ENCODE peak calls at places on chromosomes 4 and X, in five cellular contexts. H, A, Q, P and C are unnamed samples.

GRCh38 chr4:172858731-172859230 is 309.8 kb upstream of the GALNT7 start:
- DNase-seq in A (no peak), Q (no peak), P (no peak), H (no peak), C (no peak)

GRCh38 chr4:85968945-85969830 is 390.7 kb downstream of the MAPK10 start:
- DNase-seq in P (peak; percentile 26), A (no peak), Q (no peak), H (no peak), C (no peak)

GRCh38 chr4:3307486-3307885 is 14.7 kb downstream of the RGS12 start:
- DNase-seq in H (no peak), Q (no peak), A (no peak), P (no peak), C (no peak)

GRCh38 chr4:183507928-183508327 is 3.1 kb downstream of the ING2 start:
- DNase-seq in P (no peak), Q (no peak), A (no peak), H (no peak), C (no peak)

GRCh38 chr4:128574706-128575105 is 234.8 kb upstream of the JADE1 start:
- DNase-seq in Q (no peak), H (peak; percentile 49), A (peak; percentile 40), P (peak; percentile 89), C (no peak)

GRCh38 chrX:153492543-153492942 is 2.2 kb upstream of the BGN start:
- DNase-seq in A (no peak), H (no peak), P (no peak), Q (no peak), C (no peak)

GRCh38 chrX:148441387-148441786 is 59.0 kb upstream of the AFF2 start:
- DNase-seq in H (no peak), P (no peak), Q (no peak), A (no peak), C (no peak)

GRCh38 chr4:159268607-159269006 is 165.7 kb downstream of the RAPGEF2 start:
- DNase-seq in A (no peak), H (no peak), P (no peak), Q (no peak), C (no peak)

GRCh38 chrX:105136786-105137185 is 83.7 kb downstream of the TEX13A start:
- DNase-seq in P (no peak), H (no peak), A (no peak), Q (no peak), C (no peak)

GRCh38 chr4:99356992-99357391 is 4.4 kb upstream of the ADH1C start:
- DNase-seq in P (peak; percentile 0), Q (no peak), H (no peak), A (no peak), C (no peak)

GRCh38 chr4:99349338-99349737 is 3.2 kb downstream of the ADH1C start:
- DNase-seq in A (no peak), P (no peak), Q (no peak), H (no peak), C (no peak)

GRCh38 chr4:99351487-99351886 is 1.1 kb downstream of the ADH1C start:
- DNase-seq in Q (no peak), P (no peak), H (no peak), A (no peak), C (no peak)

GRCh38 chr4:99352602-99353580 is at the start of gene ADH1C:
- DNase-seq in P (no peak), H (no peak), Q (no peak), A (no peak), C (no peak)
- H3K4me3 ChIP-seq in P (no peak within 1 kb of the TSS), H (peak within 1 kb of the TSS; percentile 45), Q (no peak within 1 kb of the TSS), A (no peak within 1 kb of the TSS), C (no peak within 1 kb of the TSS)

GRCh38 chr4:6178757-6179156 is 21.6 kb downstream of the JAKMIP1 start:
- DNase-seq in P (no peak), A (no peak), H (no peak), Q (no peak), C (no peak)
- H3K4me3 ChIP-seq in P (no peak overlapping the region), A (no peak overlapping the region), H (no peak overlapping the region), Q (no peak overlapping the region), C (no peak overlapping the region)

GRCh38 chr4:7950301-7951092 is 10.8 kb upstream of the AFAP1 start:
- DNase-seq in P (no peak), H (no peak), A (no peak), Q (no peak), C (no peak)
- H3K4me3 ChIP-seq in P (no peak overlapping the region), H (no peak overlapping the region), A (no peak overlapping the region), Q (no peak overlapping the region), C (no peak overlapping the region)

GRCh38 chrX:53048169-53049126 is at the start of gene GPR173:
- DNase-seq in A (no peak), P (no peak), H (peak; percentile 28), Q (peak; percentile 11), C (no peak)
- H3K4me3 ChIP-seq in A (peak within 1 kb of the TSS; percentile 52), P (no peak within 1 kb of the TSS), H (peak within 1 kb of the TSS; percentile 59), Q (peak within 1 kb of the TSS; percentile 80), C (peak within 1 kb of the TSS; percentile 45)

GRCh38 chrX:21838937-21839333 is 482 bp upstream of the MBTPS2 start:
- DNase-seq in P (peak; percentile 26), H (no peak), A (no peak), Q (no peak), C (no peak)
- H3K4me3 ChIP-seq in P (peak overlapping the region; percentile 63), H (peak overlapping the region; percentile 80), A (peak overlapping the region; percentile 70), Q (peak overlapping the region; percentile 86), C (peak overlapping the region; percentile 65)